ENCODE peak calls at places on chromosome 19, in eight cellular contexts. F is activated naive CD4-positive, alpha-beta T cell; S is stimulated activated CD4-positive, alpha-beta T cell treated with anti-CD3 and anti-CD28 coated beads, TNF-alpha, amount 100 ng/mL, for 48 hours; D is NCI-H1436; R is fibroblast of villous mesenchyme; Q is head of caudate nucleus; W is neural progenitor cell; G is fibroblast of lung. B is an unnamed sample.
A peak's percentile ranks its signal among the peaks of the same experiment; 100 is the strongest.

GRCh38 chr19:28889941-28890645 is 322.9 kb downstream of the UQCRFS1 start:
- DNase-seq in F (no peak), S (no peak), D (no peak), R (no peak), Q (no peak), W (no peak), G (no peak), B (no peak)

GRCh38 chr19:27793128-27793643 is 1419.8 kb downstream of the UQCRFS1 start:
- DNase-seq in F (peak; percentile 57), S (peak; percentile 71), D (peak; percentile 57), R (peak; percentile 74), Q (no peak), W (peak; percentile 90), G (peak; percentile 72), B (peak; percentile 77)

GRCh38 chr19:46607441-46607841 is 6.3 kb downstream of the CALM3 start:
- DNase-seq in F (no peak), S (no peak), D (no peak), R (no peak), Q (peak; percentile 58), W (no peak), G (no peak), B (no peak)

GRCh38 chr19:18059902-18060301 is 26.8 kb downstream of the IL12RB1 start:
- DNase-seq in F (no peak), S (no peak), D (no peak), R (no peak), Q (no peak), W (no peak), G (no peak), B (no peak)

GRCh38 chr19:53900191-53900860 is 8.8 kb upstream of the CACNG7 start:
- DNase-seq in F (no peak), S (no peak), D (no peak), R (no peak), Q (no peak), W (no peak), G (no peak), B (no peak)

GRCh38 chr19:47661161-47661560 is 52.1 kb upstream of the EHD2 start:
- DNase-seq in F (no peak), S (no peak), D (no peak), R (no peak), Q (peak; percentile 41), W (no peak), G (no peak), B (no peak)

GRCh38 chr19:4337906-4338440 is 654 bp downstream of the STAP2 start:
- DNase-seq in F (no peak), S (no peak), D (no peak), R (peak; percentile 12), Q (no peak), W (peak; percentile 42), G (no peak), B (peak; percentile 39)

GRCh38 chr19:49119411-49120324 is at the start of gene PPFIA3:
- DNase-seq in F (no peak), S (no peak), D (no peak), R (peak; percentile 65), Q (peak; percentile 55), W (peak; percentile 93), G (peak; percentile 51), B (peak; percentile 80)